ENCODE peak calls at places on chromosomes 4 and X, in six cellular contexts. R is esophagus squamous epithelium, I is mucosa of descending colon, T is BE2C, D is fibroblast of lung, J is transverse colon. X is an unnamed sample.

GRCh38 chrX:136752796-136753195 is 27.9 kb downstream of the ARHGEF6 start:
- DNase-seq in R (no peak), I (no peak), T (no peak), D (peak), J (no peak), X (peak)

GRCh38 chr4:10456270-10457254 is 664 bp downstream of the ZNF518B start:
- DNase-seq in R (no peak), I (peak), T (peak), D (peak), J (peak), X (peak)

GRCh38 chr4:48439988-48440387 is 43.2 kb upstream of the SLC10A4 start:
- DNase-seq in R (no peak), I (no peak), T (no peak), D (no peak), J (no peak), X (peak)

GRCh38 chrX:107447642-107448041 is 1.8 kb upstream of the FRMPD3 start:
- DNase-seq in R (no peak), I (no peak), T (no peak), D (no peak), J (no peak), X (no peak)

GRCh38 chr4:30833206-30833605 is 113.0 kb downstream of the PCDH7 start:
- DNase-seq in R (no peak), I (no peak), T (no peak), D (no peak), J (no peak), X (no peak)

GRCh38 chr4:174037049-174037448 is 246.4 kb downstream of the FBXO8 start:
- DNase-seq in R (no peak), I (no peak), T (peak), D (no peak), J (no peak), X (peak)

GRCh38 chrX:13966071-13966850 is 63.4 kb downstream of the GEMIN8 start:
- DNase-seq in R (no peak), I (no peak), T (no peak), D (no peak), J (no peak), X (no peak)

GRCh38 chr4:41177016-41177415 is 37.3 kb downstream of the APBB2 start:
- DNase-seq in R (no peak), I (no peak), T (no peak), D (peak), J (no peak), X (peak)

GRCh38 chr4:186685744-186686143 is 37.9 kb downstream of the FAT1 start:
- DNase-seq in R (no peak), I (no peak), T (no peak), D (peak), J (no peak), X (peak)

GRCh38 chrX:134026732-134027311 is 41.4 kb upstream of the GPC3 start:
- DNase-seq in R (no peak), I (peak), T (peak), D (peak), J (peak), X (peak)

GRCh38 chrX:41335590-41336331 is 1.8 kb downstream of the DDX3X start:
- DNase-seq in R (no peak), I (no peak), T (no peak), D (peak), J (no peak), X (peak)

GRCh38 chr4:151721466-151721865 is 39.3 kb downstream of the GATB start:
- DNase-seq in R (no peak), I (no peak), T (no peak), D (no peak), J (no peak), X (no peak)

GRCh38 chr4:7074423-7074822 is 6.6 kb upstream of the GRPEL1 start:
- DNase-seq in R (no peak), I (no peak), T (no peak), D (no peak), J (no peak), X (no peak)

GRCh38 chr4:150355404-150355803 is 226.5 kb upstream of the MAB21L2 start:
- DNase-seq in R (no peak), I (no peak), T (no peak), D (no peak), J (no peak), X (no peak)

GRCh38 chr4:156771171-156771837 is 200.3 kb downstream of the PDGFC start:
- DNase-seq in R (no peak), I (no peak), T (no peak), D (peak), J (no peak), X (peak)

GRCh38 chrX:8988456-8988855 is 45.5 kb downstream of the FAM9B start:
- DNase-seq in R (no peak), I (no peak), T (no peak), D (peak), J (no peak), X (peak)

GRCh38 chr4:160811956-160812355 is 1351.8 kb downstream of the FSTL5 start:
- DNase-seq in R (no peak), I (no peak), T (no peak), D (no peak), J (no peak), X (no peak)

GRCh38 chrX:48975041-48975440 is 3.4 kb upstream of the KCND1 start:
- DNase-seq in R (no peak), I (no peak), T (no peak), D (no peak), J (no peak), X (no peak)
- TF ChIP-seq CTCF in R (no peak), I (no peak), T (no peak), D (no peak), J (no peak), X (no peak)

DNA sequence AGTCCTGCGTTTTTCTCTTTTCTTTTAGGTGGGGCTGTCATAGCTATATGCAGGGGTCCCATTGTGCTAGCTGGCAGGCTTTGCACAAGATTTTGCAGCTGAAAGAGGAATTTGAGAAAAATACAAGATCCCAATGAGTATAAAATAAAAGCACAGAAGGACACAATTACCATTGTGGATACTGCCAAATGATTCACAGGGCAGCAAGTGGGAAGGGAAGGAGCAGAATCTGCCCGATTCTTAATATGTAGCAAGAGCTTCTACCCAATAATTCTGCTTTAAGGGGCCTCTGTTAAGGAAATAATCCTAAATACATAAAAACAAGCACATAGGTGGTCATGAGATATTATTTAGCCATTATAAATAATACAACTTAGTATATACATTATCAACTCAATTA is 25.9 kb upstream of the ING2 start:
- DNase-seq in R (no peak), I (no peak), T (no peak), D (no peak), J (no peak), X (no peak)
- H3K4me3 ChIP-seq in R (no peak), I (no peak), T (no peak), D (no peak), J (no peak), X (no peak)

DNA sequence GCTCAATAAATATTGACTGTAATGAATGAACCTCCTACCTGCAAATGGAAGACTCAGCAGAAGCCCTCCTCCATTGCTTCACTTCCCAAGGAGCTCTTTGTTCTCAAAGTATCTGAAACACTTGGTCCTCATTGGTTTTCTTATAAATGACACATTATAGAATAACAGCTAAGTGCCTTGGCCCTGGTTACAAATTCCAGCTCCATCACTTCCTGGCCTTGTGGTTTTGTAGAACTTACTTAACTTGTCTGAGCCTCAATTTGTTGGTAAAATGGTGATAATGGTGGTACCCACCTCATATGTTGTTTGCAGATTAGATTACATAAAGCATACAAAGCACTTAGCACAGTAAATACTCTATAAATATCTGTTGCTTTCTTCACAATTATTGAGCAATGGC is 25.2 kb upstream of the SMIM20 start:
- DNase-seq in R (no peak), I (no peak), T (no peak), D (no peak), J (no peak), X (no peak)
- TF ChIP-seq CTCF in R (no peak), I (no peak), T (no peak), D (no peak), J (no peak), X (no peak)

GRCh38 chrX:87900320-87900908 is 382.8 kb downstream of the KLHL4 start:
- DNase-seq in R (no peak), I (no peak), T (no peak), D (no peak), J (no peak), X (no peak)
- H3K4me3 ChIP-seq in R (peak), I (no peak), T (peak), D (no peak), J (no peak), X (no peak)

DNA sequence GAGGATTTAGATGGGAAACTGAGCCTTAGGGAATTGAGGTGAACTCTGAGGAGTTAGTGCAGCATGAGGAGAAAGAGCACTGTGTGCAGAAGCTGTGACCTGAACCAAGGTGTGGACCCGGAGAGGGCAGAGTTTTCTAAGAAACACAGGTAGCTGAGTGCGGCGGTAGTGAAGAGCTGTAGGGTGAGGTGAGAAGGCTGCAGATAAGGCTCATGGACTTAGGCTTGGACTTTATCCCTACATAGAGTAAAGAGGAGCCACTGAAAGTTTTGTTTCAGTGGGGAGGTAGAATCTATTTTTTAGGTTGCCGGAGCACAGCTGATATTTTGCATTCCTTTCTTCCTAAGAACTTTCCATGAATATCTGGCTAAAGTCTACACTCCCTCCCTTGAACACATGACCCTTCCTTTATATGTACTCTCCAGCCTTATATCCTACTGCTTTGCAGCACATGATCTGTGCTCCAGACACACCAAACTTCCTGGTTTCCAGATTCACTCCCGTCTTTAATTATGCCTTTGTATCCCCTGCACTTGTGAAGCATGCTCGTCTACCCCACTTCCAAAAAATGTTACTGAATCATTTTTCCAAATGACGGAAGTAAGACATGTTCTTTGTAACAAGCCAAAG is 10.6 kb upstream of the PGRMC2 start:
- DNase-seq in R (no peak), I (peak), T (no peak), D (no peak), J (peak), X (no peak)
- TF ChIP-seq CTCF in R (no peak), I (no peak), T (no peak), D (no peak), J (no peak), X (no peak)

GRCh38 chrX:69138512-69138911 is 26.7 kb downstream of the PJA1 start:
- DNase-seq in R (no peak), I (no peak), T (no peak), D (no peak), J (no peak), X (no peak)

GRCh38 chrX:69137911-69138310 is 27.3 kb downstream of the PJA1 start:
- DNase-seq in R (no peak), I (no peak), T (no peak), D (no peak), J (no peak), X (peak)

GRCh38 chrX:69139516-69139915 is 25.7 kb downstream of the PJA1 start:
- DNase-seq in R (no peak), I (no peak), T (peak), D (no peak), J (no peak), X (no peak)

GRCh38 chrX:69137371-69137881 is 27.8 kb downstream of the PJA1 start:
- DNase-seq in R (no peak), I (no peak), T (peak), D (peak), J (no peak), X (peak)

DNA sequence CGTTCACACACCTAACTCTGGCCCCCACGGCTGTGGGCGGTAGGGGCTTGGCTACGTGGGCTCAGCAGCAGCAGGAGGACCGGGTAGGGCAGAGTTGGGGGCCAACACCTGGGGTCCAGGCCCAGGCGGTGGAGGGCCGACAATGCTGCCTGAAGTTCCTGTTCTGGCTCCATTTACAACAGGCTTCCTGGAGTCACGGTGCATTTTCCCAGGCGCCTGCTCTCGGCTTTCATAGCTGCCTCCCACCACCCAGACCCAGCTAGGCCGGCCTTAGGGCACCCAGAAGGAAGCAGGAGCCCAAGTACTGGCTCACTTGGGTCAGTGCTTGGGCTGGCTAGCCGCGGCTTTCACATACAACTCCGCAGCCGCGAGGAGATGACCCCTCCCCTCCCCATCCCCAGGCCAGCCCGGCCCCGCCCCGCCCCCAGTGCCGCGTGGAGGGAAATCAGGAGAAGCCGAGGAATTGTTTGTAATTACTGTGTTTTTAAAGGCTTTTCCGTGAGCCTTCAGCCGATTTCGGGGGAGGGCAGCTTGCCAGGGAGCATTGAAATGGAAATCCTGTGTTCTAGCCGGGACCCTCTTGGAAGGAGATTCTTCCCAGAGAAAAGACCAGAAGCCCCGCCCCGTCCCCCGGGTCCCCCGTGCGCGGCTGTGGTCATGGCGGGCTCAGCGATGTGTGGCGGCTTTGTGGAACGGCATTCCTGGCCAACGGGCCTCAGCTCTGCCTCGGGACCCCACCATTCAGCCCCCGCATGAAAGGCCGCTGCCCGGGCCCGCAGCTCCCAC is 28.5 kb downstream of the PJA1 start:
- DNase-seq in R (no peak), I (no peak), T (peak), D (peak), J (no peak), X (peak)
- H3K4me3 ChIP-seq in R (peak), I (no peak), T (peak), D (no peak), J (no peak), X (no peak)

GRCh38 chr4:102575369-102576129 is 74.4 kb downstream of the NFKB1 start:
- DNase-seq in R (no peak), I (no peak), T (no peak), D (no peak), J (no peak), X (no peak)

GRCh38 chr4:102579794-102580462 is 78.8 kb downstream of the NFKB1 start:
- DNase-seq in R (no peak), I (no peak), T (no peak), D (no peak), J (no peak), X (no peak)

GRCh38 chr4:102580463-102580842 is 79.3 kb downstream of the NFKB1 start:
- DNase-seq in R (no peak), I (no peak), T (no peak), D (no peak), J (no peak), X (no peak)

GRCh38 chr4:102578270-102578669 is 77.1 kb downstream of the NFKB1 start:
- DNase-seq in R (no peak), I (no peak), T (no peak), D (no peak), J (no peak), X (no peak)

DNA sequence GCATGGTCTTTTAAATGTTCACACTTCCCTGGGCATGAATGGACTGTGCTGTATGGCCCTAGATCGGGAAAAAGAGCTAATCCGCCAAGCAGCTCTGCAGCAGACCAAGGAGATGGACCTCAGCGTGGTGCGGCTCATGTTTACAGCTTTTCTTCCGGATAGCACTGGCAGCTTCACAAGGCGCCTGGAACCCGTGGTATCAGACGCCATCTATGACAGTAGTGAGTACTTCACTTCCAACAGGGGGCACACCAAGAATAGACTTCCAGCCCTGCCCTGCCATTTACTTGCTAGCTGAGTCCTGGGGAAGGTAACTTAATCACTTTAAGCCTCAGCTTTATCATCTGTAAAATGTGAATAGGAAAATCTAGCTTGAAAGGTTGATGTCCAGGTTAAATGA is 77.7 kb downstream of the NFKB1 start:
- DNase-seq in R (no peak), I (no peak), T (no peak), D (peak), J (no peak), X (no peak)
- TF ChIP-seq CTCF in R (no peak), I (no peak), T (no peak), D (no peak), J (no peak), X (peak)